ENCODE peak calls at places on chromosomes 2 and 18, in seven cellular contexts. E is activated CD4-positive, CD25-positive, alpha-beta regulatory T cell; X is pancreas; K is mesendoderm; M is NCI-H774; N is GM04504; L is OCI-LY7. G is an unnamed sample.

GRCh38 chr2:94879982-94880377 is 8.8 kb downstream of the TEKT4 start:
- DNase-seq in E (no peak), X (no peak), K (no peak), M (no peak), N (no peak), L (no peak), G (no peak)

GRCh38 chr2:222448806-222449205 is 24.5 kb downstream of the SGPP2 start:
- DNase-seq in E (no peak), X (no peak), K (no peak), M (no peak), N (peak; percentile 92), L (no peak), G (no peak)

GRCh38 chr2:1715184-1716012 is 28.9 kb downstream of the PXDN start:
- DNase-seq in E (no peak), X (no peak), K (no peak), M (peak; percentile 94), N (no peak), L (no peak), G (peak; percentile 26)

GRCh38 chr2:130375291-130376266 is 19.7 kb downstream of the PTPN18 start:
- DNase-seq in E (no peak), X (no peak), K (no peak), M (no peak), N (no peak), L (no peak), G (no peak)

GRCh38 chr2:155256803-155257202 is 558.3 kb downstream of the KCNJ3 start:
- DNase-seq in E (no peak), X (no peak), K (peak; percentile 86), M (no peak), N (no peak), L (no peak), G (no peak)

GRCh38 chr2:65045651-65046050 is 10.6 kb upstream of the CEP68 start:
- DNase-seq in E (no peak), X (no peak), K (peak; percentile 89), M (no peak), N (no peak), L (no peak), G (no peak)

GRCh38 chr2:69946351-69947077 is 14.9 kb downstream of the ASPRV1 start:
- DNase-seq in E (no peak), X (no peak), K (no peak), M (no peak), N (peak; percentile 18), L (peak; percentile 44), G (no peak)

GRCh38 chr2:177281400-177282021 is 17.0 kb upstream of the NFE2L2 start:
- DNase-seq in E (no peak), X (no peak), K (no peak), M (no peak), N (no peak), L (no peak), G (no peak)

GRCh38 chr2:235716875-235717496 is 223.1 kb downstream of the AGAP1 start:
- DNase-seq in E (no peak), X (no peak), K (no peak), M (peak; percentile 31), N (no peak), L (no peak), G (peak; percentile 38)

GRCh38 chr2:36770542-36771287 is 74.2 kb downstream of the VIT start:
- DNase-seq in E (no peak), X (no peak), K (peak; percentile 95), M (no peak), N (peak; percentile 19), L (peak; percentile 45), G (peak; percentile 2)

GRCh38 chr18:55862693-55863485 is 274.9 kb upstream of the TCF4 start:
- DNase-seq in E (no peak), X (no peak), K (peak; percentile 57), M (no peak), N (no peak), L (no peak), G (no peak)

GRCh38 chr2:114294814-114295213 is 147.6 kb upstream of the DPP10 start:
- DNase-seq in E (no peak), X (no peak), K (peak; percentile 44), M (no peak), N (no peak), L (no peak), G (no peak)

GRCh38 chr2:85502720-85503119 is 36.2 kb upstream of the MAT2A start:
- DNase-seq in E (no peak), X (no peak), K (no peak), M (no peak), N (no peak), L (no peak), G (no peak)

GRCh38 chr2:97011977-97012569 is 25.7 kb upstream of the FAM178B start:
- DNase-seq in E (no peak), X (no peak), K (peak; percentile 71), M (peak; percentile 1), N (peak; percentile 14), L (peak; percentile 84), G (peak; percentile 14)

GRCh38 chr2:205066081-205066480 is 520.8 kb downstream of the PARD3B start:
- DNase-seq in E (no peak), X (no peak), K (peak; percentile 46), M (no peak), N (no peak), L (no peak), G (no peak)

GRCh38 chr2:45177870-45178269 is 168.6 kb upstream of the SIX2 start:
- DNase-seq in E (no peak), X (no peak), K (no peak), M (no peak), N (peak; percentile 99), L (no peak), G (no peak)

GRCh38 chr2:150476809-150477302 is 10.6 kb downstream of the RND3 start:
- DNase-seq in E (no peak), X (no peak), K (no peak), M (no peak), N (peak; percentile 23), L (no peak), G (no peak)

GRCh38 chr18:60123031-60123430 is 223.2 kb downstream of the PMAIP1 start:
- DNase-seq in E (no peak), X (no peak), K (no peak), M (no peak), N (no peak), L (no peak), G (no peak)

GRCh38 chr2:119218478-119219064 is 5.1 kb upstream of the STEAP3 start:
- DNase-seq in E (no peak), X (peak; percentile 79), K (peak; percentile 71), M (peak; percentile 74), N (peak; percentile 40), L (peak; percentile 5), G (peak; percentile 44)

GRCh38 chr2:199216253-199216652 is 241.5 kb downstream of the SATB2 start:
- DNase-seq in E (no peak), X (no peak), K (no peak), M (no peak), N (no peak), L (peak; percentile 16), G (no peak)

GRCh38 chr18:54162431-54162830 is 62.0 kb downstream of the MBD2 start:
- DNase-seq in E (no peak), X (no peak), K (no peak), M (no peak), N (peak; percentile 72), L (no peak), G (no peak)

GRCh38 chr2:85215074-85216050 is 82.2 kb downstream of the TCF7L1 start:
- DNase-seq in E (no peak), X (no peak), K (peak; percentile 61), M (no peak), N (peak; percentile 83), L (peak; percentile 8), G (peak; percentile 54)

GRCh38 chr2:30915485-30915884 is 108.2 kb upstream of the CAPN13 start:
- DNase-seq in E (no peak), X (peak; percentile 18), K (peak; percentile 82), M (no peak), N (no peak), L (peak; percentile 25), G (no peak)

GRCh38 chr2:135701442-135701841 is 40.2 kb upstream of the UBXN4 start:
- DNase-seq in E (no peak), X (no peak), K (no peak), M (no peak), N (peak; percentile 51), L (no peak), G (no peak)

GRCh38 chr18:56258178-56258577 is 380.2 kb downstream of the TXNL1 start:
- DNase-seq in E (no peak), X (no peak), K (no peak), M (no peak), N (no peak), L (no peak), G (no peak)

GRCh38 chr2:61177727-61178549 is 15.9 kb downstream of the C2orf74 start:
- DNase-seq in E (peak; percentile 51), X (no peak), K (peak; percentile 74), M (no peak), N (peak; percentile 9), L (peak; percentile 50), G (no peak)

GRCh38 chr2:8543412-8544167 is 138.3 kb upstream of the ID2 start:
- DNase-seq in E (no peak), X (peak; percentile 43), K (no peak), M (no peak), N (peak; percentile 79), L (peak; percentile 91), G (peak; percentile 40)

GRCh38 chr2:98463988-98464771 is 19.5 kb downstream of the INPP4A start:
- DNase-seq in E (no peak), X (no peak), K (peak; percentile 75), M (no peak), N (no peak), L (no peak), G (no peak)

GRCh38 chr18:32907656-32908441 is 135.0 kb upstream of the KLHL14 start:
- DNase-seq in E (no peak), X (no peak), K (no peak), M (no peak), N (no peak), L (no peak), G (no peak)

GRCh38 chr2:26969089-26969844 is 1.2 kb upstream of the MAPRE3 start:
- DNase-seq in E (no peak), X (no peak), K (no peak), M (no peak), N (no peak), L (no peak), G (no peak)

GRCh38 chr2:221447310-221447709 is 124.8 kb downstream of the EPHA4 start:
- DNase-seq in E (no peak), X (no peak), K (peak; percentile 69), M (no peak), N (no peak), L (no peak), G (no peak)

GRCh38 chr2:54240515-54241219 is 15.4 kb downstream of the TSPYL6 start:
- DNase-seq in E (no peak), X (no peak), K (peak; percentile 43), M (no peak), N (peak; percentile 18), L (no peak), G (no peak)

GRCh38 chr2:127771756-127772155 is 39.2 kb downstream of the WDR33 start:
- DNase-seq in E (no peak), X (no peak), K (no peak), M (no peak), N (peak; percentile 22), L (no peak), G (no peak)

GRCh38 chr2:20624884-20625485 is 25.9 kb downstream of the HS1BP3 start:
- DNase-seq in E (no peak), X (no peak), K (no peak), M (no peak), N (no peak), L (no peak), G (no peak)

GRCh38 chr2:160315337-160315736 is 115.3 kb upstream of the ITGB6 start:
- DNase-seq in E (no peak), X (no peak), K (no peak), M (no peak), N (no peak), L (no peak), G (no peak)

GRCh38 chr2:239561448-239562001 is 160.7 kb upstream of the HDAC4 start:
- DNase-seq in E (no peak), X (peak; percentile 27), K (no peak), M (no peak), N (peak; percentile 58), L (no peak), G (no peak)

GRCh38 chr18:22219568-22220355 is 50.4 kb downstream of the GATA6 start:
- DNase-seq in E (no peak), X (no peak), K (peak; percentile 58), M (no peak), N (no peak), L (no peak), G (no peak)

GRCh38 chr2:8542381-8543064 is 139.3 kb upstream of the ID2 start:
- DNase-seq in E (no peak), X (no peak), K (no peak), M (no peak), N (no peak), L (no peak), G (no peak)

G was measured in NCI-H2029 treated with DMSO at 0.1 percent for 48 hours.